ENCODE peak calls at places on chromosomes 12 and 14, in eight cellular contexts. R is effector CD8-positive, alpha-beta T cell; S is hippocampal formation; A is HuH-7; F is A172; H is ureter; M is HT-29; J is hypothalamus. P is an unnamed sample.

GRCh38 chr12:104846056-104846762 is 111.9 kb downstream of the SLC41A2 start:
- DNase-seq in R (no peak), S (no peak), A (no peak), F (no peak), H (no peak), M (no peak), J (no peak), P (no peak)

GRCh38 chr14:92973265-92973797 is 50.4 kb downstream of the CHGA start:
- DNase-seq in R (peak), S (peak), A (peak), F (peak), H (peak), M (peak), J (peak), P (peak)

GRCh38 chr12:56029666-56030293 is 8.9 kb downstream of the IKZF4 start:
- DNase-seq in R (peak), S (peak), A (peak), F (no peak), H (no peak), M (peak), J (no peak), P (peak)

GRCh38 chr14:91292476-91292875 is 48.0 kb upstream of the GPR68 start:
- DNase-seq in R (no peak), S (no peak), A (no peak), F (no peak), H (no peak), M (no peak), J (no peak), P (no peak)

GRCh38 chr14:102903248-102903888 is 19.1 kb upstream of the AMN start:
- DNase-seq in R (no peak), S (no peak), A (no peak), F (no peak), H (no peak), M (no peak), J (no peak), P (no peak)

GRCh38 chr12:122104844-122105243 is 26.3 kb downstream of the MLXIP start:
- DNase-seq in R (no peak), S (no peak), A (no peak), F (no peak), H (peak), M (no peak), J (no peak), P (no peak)

GRCh38 chr14:103838117-103838516 is 9.3 kb downstream of the PPP1R13B start:
- DNase-seq in R (no peak), S (no peak), A (no peak), F (no peak), H (no peak), M (no peak), J (no peak), P (no peak)

GRCh38 chr14:52356025-52356424 is 41.9 kb downstream of the PTGER2 start:
- DNase-seq in R (no peak), S (no peak), A (no peak), F (no peak), H (no peak), M (no peak), J (no peak), P (no peak)

GRCh38 chr14:22394616-22395015 is 194.4 kb downstream of the DAD1 start:
- DNase-seq in R (no peak), S (no peak), A (no peak), F (no peak), H (no peak), M (no peak), J (no peak), P (no peak)

GRCh38 chr12:117192057-117192456 is 1.8 kb upstream of the FBXO21 start:
- DNase-seq in R (no peak), S (no peak), A (no peak), F (no peak), H (no peak), M (no peak), J (no peak), P (no peak)

GRCh38 chr14:99822166-99822527 is 28.9 kb downstream of the EML1 start:
- DNase-seq in R (no peak), S (no peak), A (no peak), F (no peak), H (no peak), M (no peak), J (no peak), P (no peak)

P was measured in pons.